ENCODE peak calls at places on chromosome 13, in six cellular contexts. U is Calu3; W is AG04450; A is effector memory CD4-positive, alpha-beta T cell; J is G401; F is CD4-positive, alpha-beta T cell. Y is an unnamed sample.

GRCh38 chr13:44523176-44524017 is 52.7 kb downstream of the TSC22D1 start:
- DNase-seq in U (no peak), W (peak), A (no peak), J (peak), F (no peak), Y (no peak)

GRCh38 chr13:114015111-114015551 is 41.3 kb upstream of the C13orf46 start:
- DNase-seq in U (no peak), W (no peak), A (no peak), J (no peak), F (no peak), Y (peak)

GRCh38 chr13:99704390-99704789 is 203.1 kb downstream of the TM9SF2 start:
- DNase-seq in U (no peak), W (no peak), A (no peak), J (no peak), F (no peak), Y (no peak)

GRCh38 chr13:37168151-37168550 is 62.7 kb upstream of the CSNK1A1L start:
- DNase-seq in U (no peak), W (no peak), A (no peak), J (no peak), F (no peak), Y (no peak)

GRCh38 chr13:50053844-50054243 is 38.6 kb downstream of the KCNRG start:
- DNase-seq in U (no peak), W (no peak), A (no peak), J (no peak), F (no peak), Y (no peak)

GRCh38 chr13:97254809-97255208 is 32.7 kb downstream of the MBNL2 start:
- DNase-seq in U (no peak), W (no peak), A (no peak), J (no peak), F (no peak), Y (no peak)

GRCh38 chr13:94712812-94713555 is 639 bp upstream of the SOX21 start:
- DNase-seq in U (peak), W (no peak), A (no peak), J (no peak), F (no peak), Y (peak)

GRCh38 chr13:37561031-37561430 is 37.5 kb downstream of the POSTN start:
- DNase-seq in U (no peak), W (no peak), A (no peak), J (no peak), F (no peak), Y (no peak)

GRCh38 chr13:23825179-23825578 is 64.0 kb downstream of the MIPEP start:
- DNase-seq in U (no peak), W (no peak), A (no peak), J (no peak), F (no peak), Y (no peak)

GRCh38 chr13:51317262-51317661 is 22.2 kb upstream of the SERPINE3 start:
- DNase-seq in U (no peak), W (no peak), A (no peak), J (no peak), F (no peak), Y (no peak)

GRCh38 chr13:83883061-83883523 is 818 bp upstream of the SLITRK1 start:
- DNase-seq in U (no peak), W (no peak), A (no peak), J (peak), F (no peak), Y (no peak)

GRCh38 chr13:106795847-106796246 is 227.9 kb upstream of the ARGLU1 start:
- DNase-seq in U (no peak), W (no peak), A (no peak), J (no peak), F (no peak), Y (no peak)

GRCh38 chr13:55937180-55937579 is 1203.5 kb upstream of the PRR20A start:
- DNase-seq in U (no peak), W (no peak), A (no peak), J (no peak), F (no peak), Y (no peak)

GRCh38 chr13:34466301-34466700 is 475.8 kb upstream of the NBEA start:
- DNase-seq in U (no peak), W (no peak), A (no peak), J (no peak), F (no peak), Y (no peak)

GRCh38 chr13:65378943-65379519 is 1851.1 kb downstream of the PCDH9 start:
- DNase-seq in U (no peak), W (no peak), A (no peak), J (no peak), F (no peak), Y (no peak)